ENCODE peak calls at places on chromosomes 12 and 14, in six cellular contexts. W is H9, G is trophoblast cell, H is mesenchymal stem cell, P is IMR-90, S is H1. E is an unnamed sample.

GRCh38 chr12:117293510-117293909 is 67.9 kb downstream of the NOS1 start:
- DNase-seq in W (no peak), G (no peak), H (no peak), P (no peak), S (no peak), E (no peak)

GRCh38 chr12:121673013-121673441 is 3.6 kb upstream of the MORN3 start:
- DNase-seq in W (peak; percentile 51), G (peak; percentile 51), H (peak; percentile 8), P (no peak), S (no peak), E (no peak)

GRCh38 chr14:92877757-92878431 is 45.1 kb upstream of the CHGA start:
- DNase-seq in W (peak; percentile 56), G (no peak), H (no peak), P (no peak), S (no peak), E (peak; percentile 49)

GRCh38 chr14:102539544-102540309 is 30.2 kb upstream of the ANKRD9 start:
- DNase-seq in W (no peak), G (peak; percentile 66), H (no peak), P (peak; percentile 58), S (no peak), E (no peak)

GRCh38 chr12:58316926-58317325 is 375.6 kb downstream of the ATP23 start:
- DNase-seq in W (no peak), G (no peak), H (no peak), P (no peak), S (no peak), E (no peak)

GRCh38 chr14:64727551-64728071 is 23.4 kb downstream of the PLEKHG3 start:
- DNase-seq in W (no peak), G (no peak), H (no peak), P (no peak), S (no peak), E (no peak)

GRCh38 chr12:43964022-43964421 is 128.1 kb downstream of the TMEM117 start:
- DNase-seq in W (no peak), G (no peak), H (no peak), P (no peak), S (no peak), E (no peak)

GRCh38 chr14:89117017-89117416 is 292.6 kb downstream of the TTC8 start:
- DNase-seq in W (no peak), G (no peak), H (no peak), P (no peak), S (no peak), E (no peak)

GRCh38 chr14:104895207-104895785 is 29.4 kb upstream of the PLD4 start:
- DNase-seq in W (peak; percentile 29), G (no peak), H (no peak), P (no peak), S (no peak), E (no peak)

GRCh38 chr12:63808631-63809030 is 28.9 kb downstream of the RXYLT1 start:
- DNase-seq in W (no peak), G (no peak), H (no peak), P (peak; percentile 28), S (no peak), E (no peak)

GRCh38 chr12:21500786-21501257 is 613 bp downstream of the RECQL start:
- DNase-seq in W (no peak), G (no peak), H (peak; percentile 3), P (no peak), S (no peak), E (no peak)

GRCh38 chr12:90515199-90516175 is 439.5 kb downstream of the CCER1 start:
- DNase-seq in W (no peak), G (peak; percentile 85), H (peak; percentile 34), P (peak; percentile 56), S (no peak), E (no peak)

GRCh38 chr12:74541074-74541473 is 3.4 kb downstream of the ATXN7L3B start:
- DNase-seq in W (no peak), G (no peak), H (no peak), P (no peak), S (no peak), E (no peak)

GRCh38 chr12:92146865-92147264 is 1.2 kb upstream of the BTG1 start:
- DNase-seq in W (no peak), G (no peak), H (peak; percentile 23), P (no peak), S (no peak), E (no peak)

GRCh38 chr12:104585448-104586055 is 128.8 kb downstream of the CHST11 start:
- DNase-seq in W (no peak), G (no peak), H (no peak), P (no peak), S (no peak), E (no peak)

GRCh38 chr12:129009833-129010232 is 156.6 kb downstream of the GLT1D1 start:
- DNase-seq in W (no peak), G (no peak), H (no peak), P (no peak), S (no peak), E (no peak)

GRCh38 chr12:109666068-109666467 is 47.6 kb upstream of the FAM222A start:
- DNase-seq in W (no peak), G (no peak), H (no peak), P (no peak), S (no peak), E (no peak)

GRCh38 chr12:109664402-109664801 is 49.2 kb upstream of the FAM222A start:
- DNase-seq in W (no peak), G (no peak), H (no peak), P (no peak), S (no peak), E (no peak)

DNA sequence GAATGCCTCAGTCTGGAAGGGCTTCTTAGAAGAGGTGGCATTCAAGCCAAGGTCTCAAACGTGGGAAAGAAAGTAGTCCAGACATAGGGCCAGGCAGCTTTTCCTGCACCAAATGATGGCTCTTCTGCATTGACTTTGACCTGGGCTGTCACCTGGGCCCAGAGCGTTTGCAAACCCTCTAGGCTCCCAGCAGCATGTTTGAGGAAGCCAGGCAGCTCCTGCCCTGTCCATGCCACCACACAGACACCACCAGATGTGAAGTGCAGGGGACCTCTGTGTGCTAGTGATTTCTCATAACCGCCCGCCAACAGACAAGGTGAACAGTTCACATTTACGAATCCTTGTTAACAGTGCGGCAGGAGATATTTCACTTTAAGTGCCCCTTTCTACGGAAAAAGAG is 49.9 kb upstream of the FAM222A start:
- DNase-seq in W (no peak), G (no peak), H (no peak), P (no peak), S (no peak), E (no peak)
- H4K91ac ChIP-seq in W (no peak overlapping the region), G (no peak overlapping the region), H (no peak overlapping the region), P (no peak overlapping the region), S (no peak overlapping the region), E (no peak overlapping the region)

GRCh38 chr14:36162267-36162666 is 14.3 kb downstream of the PTCSC3 start:
- DNase-seq in W (peak; percentile 31), G (peak; percentile 1), H (no peak), P (no peak), S (no peak), E (no peak)
- H3K4ac ChIP-seq in W (no peak overlapping the region), G (no peak overlapping the region), H (no peak overlapping the region), P (no peak overlapping the region), S (no peak overlapping the region), E (no peak overlapping the region)

GRCh38 chr14:69151458-69152180 is 1.3 kb downstream of the DCAF5 start:
- DNase-seq in W (peak; percentile 92), G (peak; percentile 65), H (peak; percentile 77), P (peak; percentile 67), S (peak; percentile 78), E (peak; percentile 88)
- H4K91ac ChIP-seq in W (no peak overlapping the region), G (peak overlapping the region; percentile 92), H (peak overlapping the region; percentile 80), P (peak overlapping the region; percentile 91), S (no peak overlapping the region), E (no peak overlapping the region)

GRCh38 chr12:114812384-114812783 is 128.4 kb upstream of the TBX3 start:
- DNase-seq in W (no peak), G (no peak), H (no peak), P (no peak), S (no peak), E (no peak)

GRCh38 chr12:114815157-114815556 is 131.2 kb upstream of the TBX3 start:
- DNase-seq in W (no peak), G (no peak), H (no peak), P (no peak), S (no peak), E (no peak)

GRCh38 chr12:114809132-114809531 is 125.2 kb upstream of the TBX3 start:
- DNase-seq in W (no peak), G (no peak), H (no peak), P (no peak), S (no peak), E (no peak)

GRCh38 chr12:114817491-114818440 is 133.8 kb upstream of the TBX3 start:
- DNase-seq in W (no peak), G (no peak), H (no peak), P (no peak), S (no peak), E (no peak)

DNA sequence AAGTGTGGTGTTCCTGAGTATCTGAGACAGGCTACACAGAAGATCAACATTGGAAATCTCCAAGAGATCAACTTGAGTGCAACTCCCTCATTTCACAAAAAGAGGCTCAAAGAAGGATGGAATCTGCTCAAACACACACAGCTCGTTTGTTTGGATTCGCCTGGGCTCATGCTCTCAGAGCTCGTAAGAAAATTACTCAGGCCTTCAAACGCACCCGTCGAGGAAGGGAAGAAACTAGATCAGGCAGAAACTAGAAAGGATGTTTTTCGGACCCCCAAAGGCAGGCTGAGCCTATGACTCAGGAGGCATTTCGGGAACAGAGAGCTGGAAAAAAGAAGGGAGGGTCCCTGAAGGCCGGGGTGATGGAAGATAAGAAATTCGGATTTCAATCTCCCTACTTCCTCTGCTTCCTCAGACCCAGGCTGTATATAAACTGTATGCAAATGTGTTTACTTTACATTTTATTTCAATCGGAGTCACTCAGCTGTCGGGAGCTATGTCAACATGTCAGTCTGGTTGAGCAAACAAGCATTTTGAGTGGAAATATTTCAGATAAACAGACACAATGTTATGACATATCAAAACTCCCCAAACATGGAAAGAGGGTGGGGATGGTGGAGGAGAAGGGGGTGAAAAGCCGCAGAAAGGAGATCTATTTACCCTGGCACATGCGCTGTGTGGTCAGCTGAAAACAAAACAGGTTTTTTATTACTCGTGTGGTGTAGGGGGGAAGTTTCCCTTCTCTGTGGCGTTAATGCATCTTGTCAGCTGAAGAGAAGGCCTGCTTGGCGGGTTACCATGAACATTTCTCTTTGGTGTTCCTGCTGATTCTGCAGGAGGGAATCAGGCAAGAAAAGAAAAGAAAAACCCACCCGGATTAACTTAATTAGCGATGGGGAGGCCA is 129.1 kb upstream of the TBX3 start:
- DNase-seq in W (no peak), G (peak; percentile 11), H (peak; percentile 82), P (peak; percentile 74), S (no peak), E (peak; percentile 59)
- H3K4ac ChIP-seq in W (no peak overlapping the region), G (no peak overlapping the region), H (peak overlapping the region; percentile 59), P (peak overlapping the region; percentile 82), S (no peak overlapping the region), E (no peak overlapping the region)

GRCh38 chr14:77091518-77091917 is 6.5 kb upstream of the CIPC start:
- DNase-seq in W (no peak), G (no peak), H (no peak), P (no peak), S (no peak), E (no peak)
- H4K91ac ChIP-seq in W (no peak overlapping the region), G (no peak overlapping the region), H (no peak overlapping the region), P (no peak overlapping the region), S (no peak overlapping the region), E (no peak overlapping the region)

GRCh38 chr14:54300881-54301280 is 95.9 kb upstream of the CDKN3 start:
- DNase-seq in W (no peak), G (no peak), H (no peak), P (no peak), S (no peak), E (no peak)

GRCh38 chr14:54294802-54295201 is 102.0 kb upstream of the CDKN3 start:
- DNase-seq in W (no peak), G (no peak), H (no peak), P (no peak), S (no peak), E (no peak)

GRCh38 chr14:54301349-54301748 is 95.5 kb upstream of the CDKN3 start:
- DNase-seq in W (no peak), G (no peak), H (no peak), P (no peak), S (no peak), E (no peak)

GRCh38 chr14:54299393-54300363 is 97.1 kb upstream of the CDKN3 start:
- DNase-seq in W (no peak), G (no peak), H (no peak), P (peak; percentile 32), S (no peak), E (no peak)
- H3K4ac ChIP-seq in W (no peak overlapping the region), G (no peak overlapping the region), H (no peak overlapping the region), P (no peak overlapping the region), S (no peak overlapping the region), E (no peak overlapping the region)